ENCODE peak calls at places on chromosome 3, in four cellular contexts. One of them, this sample, is unnamed.
A peak's percentile ranks its signal among the peaks of the same experiment; 100 is the strongest.

GRCh38 chr3:44468572-44469520 is 8.6 kb downstream of the ZNF445 start:
- DNase-seq in K562: peak; percentile 82
- DNase-seq in HL-60: no peak
- DNase-seq in WTC11: peak; percentile 16
- DNase-seq in this sample: peak; percentile 33

GRCh38 chr3:126124148-126124868 is 40.4 kb upstream of the SLC41A3 start:
- DNase-seq in K562: no peak
- DNase-seq in HL-60: no peak
- DNase-seq in WTC11: peak; percentile 49
- DNase-seq in this sample: peak; percentile 49

GRCh38 chr3:52931889-52932288 is 34.5 kb upstream of the STIMATE start:
- DNase-seq in K562: no peak
- DNase-seq in HL-60: no peak
- DNase-seq in WTC11: no peak
- DNase-seq in this sample: no peak

GRCh38 chr3:58874795-58875194 is 175.0 kb downstream of the CFAP20DC start:
- DNase-seq in K562: no peak
- DNase-seq in HL-60: no peak
- DNase-seq in WTC11: no peak
- DNase-seq in this sample: no peak

GRCh38 chr3:72968280-72968679 is 28.3 kb upstream of the PPP4R2 start:
- DNase-seq in K562: no peak
- DNase-seq in HL-60: no peak
- DNase-seq in WTC11: no peak
- DNase-seq in this sample: no peak

GRCh38 chr3:140545756-140546155 is 132.1 kb upstream of the TRIM42 start:
- DNase-seq in K562: no peak
- DNase-seq in HL-60: no peak
- DNase-seq in WTC11: no peak
- DNase-seq in this sample: no peak

GRCh38 chr3:26498192-26498591 is 124.4 kb upstream of the LRRC3B start:
- DNase-seq in K562: no peak
- DNase-seq in HL-60: no peak
- DNase-seq in WTC11: no peak
- DNase-seq in this sample: no peak

GRCh38 chr3:188683032-188683491 is 488.7 kb upstream of the TPRG1 start:
- DNase-seq in K562: no peak
- DNase-seq in HL-60: no peak
- DNase-seq in WTC11: no peak
- DNase-seq in this sample: no peak

GRCh38 chr3:95333826-95334225 is 1271.0 kb downstream of the NSUN3 start:
- DNase-seq in K562: no peak
- DNase-seq in HL-60: peak; percentile 52
- DNase-seq in WTC11: no peak
- DNase-seq in this sample: no peak

GRCh38 chr3:13063225-13063624 is 10.0 kb downstream of the IQSEC1 start:
- DNase-seq in K562: no peak
- DNase-seq in HL-60: no peak
- DNase-seq in WTC11: no peak
- DNase-seq in this sample: no peak

GRCh38 chr3:29064085-29064484 is 216.8 kb upstream of the RBMS3 start:
- DNase-seq in K562: no peak
- DNase-seq in HL-60: no peak
- DNase-seq in WTC11: no peak
- DNase-seq in this sample: no peak

GRCh38 chr3:101561630-101562328 is at the start of gene TRMT10C:
- DNase-seq in K562: peak; percentile 83
- DNase-seq in HL-60: peak; percentile 94
- DNase-seq in WTC11: peak; percentile 93
- DNase-seq in this sample: peak; percentile 92

GRCh38 chr3:42498034-42498433 is 4.4 kb upstream of the VIPR1 start:
- DNase-seq in K562: no peak
- DNase-seq in HL-60: no peak
- DNase-seq in WTC11: no peak
- DNase-seq in this sample: no peak

GRCh38 chr3:37689645-37690356 is 171.9 kb upstream of the CTDSPL start:
- DNase-seq in K562: no peak
- DNase-seq in HL-60: no peak
- DNase-seq in WTC11: no peak
- DNase-seq in this sample: no peak

GRCh38 chr3:35864871-35865270 is 225.5 kb downstream of the ARPP21 start:
- DNase-seq in K562: no peak
- DNase-seq in HL-60: no peak
- DNase-seq in WTC11: no peak
- DNase-seq in this sample: no peak

GRCh38 chr3:47394867-47395266 is 14.0 kb downstream of the PTPN23 start:
- DNase-seq in K562: no peak
- DNase-seq in HL-60: no peak
- DNase-seq in WTC11: no peak
- DNase-seq in this sample: no peak

GRCh38 chr3:22225161-22225560 is 474.2 kb upstream of the ZNF385D start:
- DNase-seq in K562: no peak
- DNase-seq in HL-60: no peak
- DNase-seq in WTC11: no peak
- DNase-seq in this sample: peak; percentile 9

GRCh38 chr3:108486910-108487309 is 23.5 kb downstream of the MYH15 start:
- DNase-seq in K562: no peak
- DNase-seq in HL-60: no peak
- DNase-seq in WTC11: no peak
- DNase-seq in this sample: no peak

GRCh38 chr3:54085936-54086335 is 36.4 kb upstream of the CACNA2D3 start:
- DNase-seq in K562: no peak
- DNase-seq in HL-60: no peak
- DNase-seq in WTC11: no peak
- DNase-seq in this sample: no peak

GRCh38 chr3:103367481-103367880 is 932.7 kb downstream of the ZPLD1 start:
- DNase-seq in K562: no peak
- DNase-seq in HL-60: no peak
- DNase-seq in WTC11: no peak
- DNase-seq in this sample: no peak

GRCh38 chr3:50151728-50152127 is 3.4 kb upstream of the SEMA3F start:
- DNase-seq in K562: no peak
- DNase-seq in HL-60: no peak
- DNase-seq in WTC11: no peak
- DNase-seq in this sample: no peak

GRCh38 chr3:181250714-181251113 is 261.2 kb upstream of the DNAJC19 start:
- DNase-seq in K562: no peak
- DNase-seq in HL-60: no peak
- DNase-seq in WTC11: no peak
- DNase-seq in this sample: no peak

GRCh38 chr3:48637305-48637704 is 2.0 kb upstream of the SLC26A6 start:
- DNase-seq in K562: no peak
- DNase-seq in HL-60: no peak
- DNase-seq in WTC11: no peak
- DNase-seq in this sample: no peak

GRCh38 chr3:189275182-189275581 is 103.4 kb downstream of the TPRG1 start:
- DNase-seq in K562: no peak
- DNase-seq in HL-60: no peak
- DNase-seq in WTC11: no peak
- DNase-seq in this sample: no peak

GRCh38 chr3:11145888-11146287 is 8.4 kb upstream of the HRH1 start:
- DNase-seq in K562: no peak
- DNase-seq in HL-60: no peak
- DNase-seq in WTC11: no peak
- DNase-seq in this sample: no peak

GRCh38 chr3:190809351-190809750 is 53.1 kb downstream of the GMNC start:
- DNase-seq in K562: no peak
- DNase-seq in HL-60: no peak
- DNase-seq in WTC11: no peak
- DNase-seq in this sample: no peak

GRCh38 chr3:48016336-48016973 is at the start of gene MAP4:
- DNase-seq in K562: peak; percentile 43
- DNase-seq in HL-60: no peak
- DNase-seq in WTC11: no peak
- DNase-seq in this sample: no peak

GRCh38 chr3:12139111-12139511 is 19.6 kb downstream of the TIMP4 start:
- DNase-seq in K562: peak; percentile 31
- DNase-seq in HL-60: peak; percentile 59
- DNase-seq in WTC11: peak; percentile 42
- DNase-seq in this sample: peak; percentile 43

GRCh38 chr3:39065197-39065596 is 13.4 kb downstream of the WDR48 start:
- DNase-seq in K562: peak; percentile 71
- DNase-seq in HL-60: peak; percentile 73
- DNase-seq in WTC11: peak; percentile 51
- DNase-seq in this sample: peak; percentile 68

GRCh38 chr3:50418845-50419244 is 59.5 kb upstream of the TMEM115 start:
- DNase-seq in K562: peak; percentile 51
- DNase-seq in HL-60: peak; percentile 36
- DNase-seq in WTC11: no peak
- DNase-seq in this sample: peak; percentile 44

GRCh38 chr3:23389089-23389488 is 186.0 kb downstream of the UBE2E2 start:
- DNase-seq in K562: no peak
- DNase-seq in HL-60: peak; percentile 15
- DNase-seq in WTC11: peak; percentile 31
- DNase-seq in this sample: peak; percentile 31

GRCh38 chr3:126963261-126964190 is 19.4 kb upstream of the PLXNA1 start:
- DNase-seq in K562: no peak
- DNase-seq in HL-60: no peak
- DNase-seq in WTC11: no peak
- DNase-seq in this sample: no peak

GRCh38 chr3:79005084-79005483 is 762.7 kb downstream of the ROBO1 start:
- DNase-seq in K562: no peak
- DNase-seq in HL-60: no peak
- DNase-seq in WTC11: no peak
- DNase-seq in this sample: no peak

GRCh38 chr3:126307083-126307482 is 50.1 kb downstream of the KLF15 start:
- DNase-seq in K562: no peak
- DNase-seq in HL-60: no peak
- DNase-seq in WTC11: no peak
- DNase-seq in this sample: no peak

GRCh38 chr3:125165189-125165947 is 47.2 kb downstream of the SLC12A8 start:
- DNase-seq in K562: no peak
- DNase-seq in HL-60: no peak
- DNase-seq in WTC11: peak; percentile 65
- DNase-seq in this sample: peak; percentile 71

GRCh38 chr3:187064210-187065115 is 74.8 kb downstream of the RPL39L start:
- DNase-seq in K562: no peak
- DNase-seq in HL-60: no peak
- DNase-seq in WTC11: no peak
- DNase-seq in this sample: no peak

This sample was measured in iPS-NIHi11.